ENCODE peak calls at places on chromosomes 13 and 19, in five cellular contexts. I, Y, A, B and O are unnamed samples.

GRCh38 chr13:30545320-30545719 is 72.4 kb upstream of the USPL1 start:
- DNase-seq in Y (no peak), I (no peak), B (no peak), A (no peak), O (no peak)

GRCh38 chr13:75469087-75469486 is 12.9 kb downstream of the TBC1D4 start:
- DNase-seq in Y (no peak), I (no peak), A (no peak), B (no peak), O (no peak)

GRCh38 chr19:934865-935422 is 9.1 kb downstream of the ARID3A start:
- DNase-seq in A (peak; percentile 82), I (no peak), Y (no peak), B (peak; percentile 89), O (no peak)

GRCh38 chr13:32205426-32206096 is 109.6 kb downstream of the ZAR1L start:
- DNase-seq in B (no peak), I (no peak), Y (no peak), A (peak; percentile 10), O (no peak)

GRCh38 chr13:74136089-74136658 is 2.0 kb upstream of the KLF12 start:
- DNase-seq in Y (peak; percentile 25), A (peak; percentile 67), B (peak; percentile 41), I (peak; percentile 41), O (peak; percentile 9)

GRCh38 chr19:18397242-18398202 is at the start of gene LRRC25:
- DNase-seq in B (peak; percentile 38), Y (no peak), A (no peak), I (peak; percentile 37), O (no peak)

GRCh38 chr13:112692586-112692985 is 2.7 kb downstream of the ATP11A start:
- DNase-seq in B (no peak), Y (no peak), I (no peak), A (no peak), O (no peak)

GRCh38 chr13:49649244-49649962 is 21.1 kb downstream of the ARL11 start:
- DNase-seq in B (no peak), Y (no peak), I (no peak), A (peak; percentile 71), O (no peak)

GRCh38 chr13:43005460-43006236 is 13.6 kb upstream of the EPSTI1 start:
- DNase-seq in Y (no peak), I (no peak), B (no peak), A (peak; percentile 14), O (no peak)

GRCh38 chr19:52603558-52604207 is 33.6 kb downstream of the ZNF701 start:
- DNase-seq in Y (no peak), B (no peak), A (peak; percentile 57), I (no peak), O (no peak)

GRCh38 chr13:31012285-31013024 is 80.0 kb downstream of the TEX26 start:
- DNase-seq in A (peak; percentile 55), Y (no peak), B (no peak), I (peak; percentile 5), O (no peak)

GRCh38 chr19:42252365-42253244 is 2.3 kb downstream of the ERF start:
- DNase-seq in B (peak; percentile 42), I (peak; percentile 34), Y (no peak), A (peak; percentile 47), O (peak; percentile 33)

GRCh38 chr19:5997371-5997770 is 19.4 kb upstream of the RANBP3 start:
- DNase-seq in I (no peak), B (no peak), A (no peak), Y (no peak), O (no peak)

GRCh38 chr19:16366433-16367268 is 42.0 kb downstream of the KLF2 start:
- DNase-seq in Y (no peak), I (peak; percentile 35), B (no peak), A (no peak), O (no peak)

DNA sequence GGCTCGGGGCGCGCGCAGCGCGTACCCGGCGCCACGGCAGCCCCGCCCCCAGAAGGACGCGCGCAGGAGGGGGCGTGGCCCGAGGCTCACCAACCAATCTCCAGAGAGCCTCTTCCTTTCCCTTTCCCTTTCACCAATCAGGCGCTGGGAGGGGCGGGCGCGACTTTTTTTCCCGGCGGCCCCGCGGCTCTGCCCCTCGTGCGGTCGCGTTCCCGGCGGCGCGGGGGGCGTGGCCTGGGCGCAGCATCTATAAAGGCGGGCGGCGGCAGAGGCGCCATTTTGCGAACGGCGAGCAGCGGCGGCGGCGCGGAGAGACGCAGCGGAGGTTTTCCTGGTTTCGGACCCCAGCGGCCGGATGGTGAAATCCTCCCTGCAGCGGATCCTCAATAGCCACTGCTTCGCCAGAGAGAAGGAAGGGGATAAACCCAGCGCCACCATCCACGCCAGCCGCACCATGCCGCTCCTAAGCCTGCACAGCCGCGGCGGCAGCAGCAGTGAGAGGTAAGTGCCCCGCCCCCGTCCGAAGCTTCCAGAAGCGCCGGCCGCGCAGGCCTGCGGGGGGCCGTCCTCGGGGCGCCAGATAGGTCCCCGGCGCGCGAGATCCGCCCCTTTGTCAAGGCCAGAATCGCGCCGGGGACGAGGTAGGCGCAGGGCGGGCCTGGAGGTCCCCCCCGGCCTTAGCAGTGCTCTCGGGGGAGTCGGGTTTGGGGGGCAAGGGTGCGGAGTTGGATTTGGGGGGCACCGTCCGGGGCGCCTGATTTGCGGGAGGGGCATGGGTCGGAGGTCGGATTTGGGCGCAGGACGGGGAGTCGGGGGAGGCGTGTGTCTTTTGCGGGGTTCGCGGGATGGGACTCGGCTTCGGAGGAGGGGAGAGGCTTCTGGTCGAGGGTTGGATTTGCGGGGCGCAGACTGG is 12.5 kb downstream of the PEAK3 start:
- DNase-seq in B (peak; percentile 99), A (peak; percentile 96), Y (peak; percentile 99), I (peak; percentile 98), O (peak; percentile 99)
- TF ChIP-seq CTCF in B (no peak), A (no peak), Y (peak; percentile 31), I (no peak), O (peak; percentile 47)

GRCh38 chr19:3699071-3699740 is 1.1 kb downstream of the PIP5K1C start:
- DNase-seq in Y (no peak), I (peak; percentile 45), A (peak; percentile 53), B (peak; percentile 49), O (no peak)

GRCh38 chr19:3699741-3700241 is 477 bp downstream of the PIP5K1C start:
- DNase-seq in B (no peak), Y (no peak), I (peak; percentile 42), A (no peak), O (peak; percentile 22)

GRCh38 chr19:3698386-3698950 is 1.8 kb downstream of the PIP5K1C start:
- DNase-seq in B (no peak), I (peak; percentile 34), A (peak; percentile 41), Y (no peak), O (no peak)

GRCh38 chr19:3701200-3701599 is 932 bp upstream of the PIP5K1C start:
- DNase-seq in Y (no peak), I (no peak), A (no peak), B (no peak), O (no peak)

GRCh38 chr19:3700242-3701032 is at the start of gene PIP5K1C:
- DNase-seq in I (peak; percentile 95), A (peak; percentile 82), B (peak; percentile 93), Y (peak; percentile 94), O (peak; percentile 97)
- TF ChIP-seq CTCF in I (peak; percentile 76), A (peak; percentile 53), B (peak; percentile 82), Y (peak; percentile 71), O (peak; percentile 77)

GRCh38 chr19:45278087-45278486 is 27.0 kb downstream of the MARK4 start:
- DNase-seq in A (no peak), B (no peak), I (no peak), Y (no peak), O (no peak)

GRCh38 chr19:45271709-45272108 is 20.6 kb downstream of the MARK4 start:
- DNase-seq in B (no peak), I (no peak), Y (no peak), A (no peak), O (no peak)

GRCh38 chr19:45276284-45276687 is 25.2 kb downstream of the MARK4 start:
- DNase-seq in A (peak; percentile 24), Y (no peak), B (no peak), I (no peak), O (no peak)

GRCh38 chr19:45273532-45273877 is 22.4 kb downstream of the MARK4 start:
- DNase-seq in Y (no peak), B (no peak), A (no peak), I (no peak), O (no peak)

GRCh38 chr19:45275370-45275971 is 24.4 kb downstream of the MARK4 start:
- DNase-seq in I (no peak), B (no peak), A (peak; percentile 41), Y (no peak), O (no peak)
- TF ChIP-seq CTCF in I (no peak), B (no peak), A (no peak), Y (no peak), O (no peak)

GRCh38 chr13:111344471-111345191 is 24.2 kb downstream of the TEX29 start:
- DNase-seq in Y (peak; percentile 27), B (no peak), I (no peak), A (peak; percentile 67), O (peak; percentile 29)
- TF ChIP-seq CTCF in Y (peak; percentile 52), B (peak; percentile 17), I (no peak), A (no peak), O (no peak)

GRCh38 chr13:104111031-104111430 is 1044.8 kb upstream of the SLC10A2 start:
- DNase-seq in I (no peak), A (peak; percentile 4), B (no peak), Y (no peak), O (no peak)

GRCh38 chr13:104105418-104106355 is 1039.5 kb upstream of the SLC10A2 start:
- DNase-seq in B (no peak), A (no peak), I (no peak), Y (no peak), O (no peak)

GRCh38 chr13:104106705-104107393 is 1040.6 kb upstream of the SLC10A2 start:
- DNase-seq in Y (no peak), B (no peak), A (no peak), I (no peak), O (no peak)
- TF ChIP-seq CTCF in Y (no peak), B (no peak), A (no peak), I (no peak), O (no peak)

DNA sequence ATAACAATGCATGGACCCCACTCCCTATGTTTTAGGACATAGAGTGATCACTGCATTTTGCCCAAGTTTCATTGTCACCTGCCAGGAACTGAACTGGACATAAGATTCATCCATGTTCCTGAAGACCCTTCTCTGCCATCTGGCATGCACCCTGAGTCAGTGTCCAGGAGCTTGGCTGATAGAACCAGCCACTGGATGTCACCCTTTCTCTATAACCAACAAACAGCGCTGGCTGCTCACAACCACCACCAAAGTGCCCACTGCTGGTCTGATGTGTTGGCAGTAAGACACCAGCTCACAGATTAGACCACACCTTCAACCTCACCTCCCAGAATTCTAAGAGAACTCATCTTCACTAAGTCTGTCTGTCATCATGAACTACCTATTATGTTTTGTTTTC is 333.4 kb downstream of the ITGBL1 start:
- DNase-seq in Y (no peak), I (peak; percentile 4), B (peak; percentile 14), A (peak; percentile 27), O (peak; percentile 2)
- TF ChIP-seq CTCF in Y (peak; percentile 39), I (no peak), B (peak; percentile 61), A (peak; percentile 30), O (peak; percentile 47)

DNA sequence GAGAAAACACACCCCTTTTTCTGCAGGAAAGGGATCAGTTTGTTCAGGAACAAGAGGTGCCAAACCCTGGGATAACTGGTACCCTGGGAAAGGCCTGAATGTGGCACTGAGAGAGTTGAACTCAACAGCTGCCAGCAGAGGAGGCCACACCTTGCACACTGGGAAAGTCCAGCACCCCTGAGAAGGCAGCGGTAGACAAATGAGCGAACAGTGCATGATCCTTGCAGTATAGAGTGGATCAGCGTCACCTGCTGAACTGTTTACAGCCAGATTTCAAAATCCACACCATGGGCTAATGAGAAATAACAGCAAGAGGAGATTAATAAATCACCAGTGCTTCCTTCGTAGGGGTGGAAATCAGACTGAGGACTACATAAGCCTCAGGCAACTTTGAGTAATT is 52.2 kb downstream of the DCT start:
- DNase-seq in A (no peak), I (no peak), B (no peak), Y (no peak), O (no peak)
- TF ChIP-seq CTCF in A (no peak), I (no peak), B (no peak), Y (no peak), O (no peak)

GRCh38 chr13:33514362-33514761 is 228.8 kb upstream of the STARD13 start:
- DNase-seq in B (no peak), I (no peak), A (no peak), Y (no peak), O (no peak)
- TF ChIP-seq CTCF in B (no peak), I (no peak), A (no peak), Y (no peak), O (no peak)